ENCODE peak calls at places on chromosomes 16 and 17, in eight cellular contexts. C is cardiac septum; G is fibroblast of villous mesenchyme; Q is left ventricle myocardium superior; O is endodermal cell; W is putamen; A is GM23248; T is stimulated activated CD4-positive, alpha-beta T cell treated with anti-CD3 and anti-CD28 coated beads, Interleukin-1b, Interleukin-23, amount 100 ng/mL, for 24 hours. I is an unnamed sample.

GRCh38 chr17:50276588-50277356 is 2.5 kb downstream of the TMEM92 start:
- DNase-seq in Q (peak), A (no peak), C (no peak), G (no peak), T (no peak), W (no peak), O (peak), I (no peak)

GRCh38 chr16:86571197-86571915 is 4.7 kb downstream of the FOXC2 start:
- DNase-seq in A (no peak), Q (no peak), C (no peak), T (no peak), O (peak), W (no peak), G (no peak), I (no peak)

GRCh38 chr16:3145660-3146059 is 10.8 kb downstream of the ZNF213 start:
- DNase-seq in W (no peak), G (no peak), C (no peak), Q (no peak), O (no peak), A (no peak), T (no peak), I (no peak)

GRCh38 chr17:51860934-51861561 is 297.5 kb downstream of the CA10 start:
- DNase-seq in T (no peak), A (peak), O (peak), C (no peak), Q (no peak), W (peak), G (no peak), I (no peak)

GRCh38 chr17:12078791-12079190 is 58.1 kb downstream of the MAP2K4 start:
- DNase-seq in W (no peak), O (no peak), Q (no peak), C (no peak), A (peak), G (peak), T (no peak), I (no peak)

GRCh38 chr16:85860413-85861094 is 38.4 kb upstream of the IRF8 start:
- DNase-seq in C (no peak), O (peak), T (no peak), Q (no peak), W (no peak), A (no peak), G (no peak), I (no peak)

GRCh38 chr16:84925092-84925772 is 86.1 kb downstream of the ZDHHC7 start:
- DNase-seq in O (peak), C (peak), W (no peak), Q (peak), T (peak), G (peak), A (peak), I (no peak)

GRCh38 chr16:10668322-10669045 is 26.2 kb downstream of the TEKT5 start:
- DNase-seq in A (peak), T (no peak), C (no peak), G (no peak), Q (peak), W (peak), O (peak), I (peak)

GRCh38 chr17:57288034-57288752 is 31.9 kb downstream of the MSI2 start:
- DNase-seq in W (no peak), T (no peak), G (peak), O (no peak), Q (peak), C (no peak), A (peak), I (no peak)